ENCODE peak calls at places on chromosomes 11 and 22, in four cellular contexts. One of them, this sample, is unnamed.

GRCh38 chr11:70443043-70444030 is 45.0 kb downstream of the CTTN start:
- DNase-seq in NCI-H1105: no peak
- DNase-seq in astrocyte of the spinal cord: no peak
- DNase-seq in fibroblast of lung: no peak
- DNase-seq in this sample: no peak

GRCh38 chr11:97657852-97658251 is 1268.0 kb downstream of the JRKL start:
- DNase-seq in NCI-H1105: no peak
- DNase-seq in astrocyte of the spinal cord: no peak
- DNase-seq in fibroblast of lung: no peak
- DNase-seq in this sample: no peak

GRCh38 chr22:25748704-25749103 is 6.7 kb downstream of the MYO18B start:
- DNase-seq in NCI-H1105: no peak
- DNase-seq in astrocyte of the spinal cord: no peak
- DNase-seq in fibroblast of lung: no peak
- DNase-seq in this sample: no peak

GRCh38 chr11:133895551-133895950 is 50.2 kb upstream of the SPATA19 start:
- DNase-seq in NCI-H1105: no peak
- DNase-seq in astrocyte of the spinal cord: no peak
- DNase-seq in fibroblast of lung: no peak
- DNase-seq in this sample: no peak

GRCh38 chr22:46027219-46028068 is 50.5 kb upstream of the WNT7B start:
- DNase-seq in NCI-H1105: no peak
- DNase-seq in astrocyte of the spinal cord: no peak
- DNase-seq in fibroblast of lung: no peak
- DNase-seq in this sample: peak

GRCh38 chr11:21814169-21814568 is 378.7 kb upstream of the ANO5 start:
- DNase-seq in NCI-H1105: no peak
- DNase-seq in astrocyte of the spinal cord: peak
- DNase-seq in fibroblast of lung: peak
- DNase-seq in this sample: no peak

GRCh38 chr11:46920709-46921108 is 2.4 kb upstream of the LRP4 start:
- DNase-seq in NCI-H1105: no peak
- DNase-seq in astrocyte of the spinal cord: peak
- DNase-seq in fibroblast of lung: peak
- DNase-seq in this sample: peak

GRCh38 chr11:8826145-8826786 is 84.7 kb upstream of the AKIP1 start:
- DNase-seq in NCI-H1105: no peak
- DNase-seq in astrocyte of the spinal cord: peak
- DNase-seq in fibroblast of lung: peak
- DNase-seq in this sample: no peak

GRCh38 chr11:68282861-68283230 is 11.1 kb upstream of the C11orf24 start:
- DNase-seq in NCI-H1105: no peak
- DNase-seq in astrocyte of the spinal cord: no peak
- DNase-seq in fibroblast of lung: no peak
- DNase-seq in this sample: no peak

GRCh38 chr11:10409207-10409661 is 45.8 kb upstream of the AMPD3 start:
- DNase-seq in NCI-H1105: no peak
- DNase-seq in astrocyte of the spinal cord: no peak
- DNase-seq in fibroblast of lung: no peak
- DNase-seq in this sample: no peak

GRCh38 chr22:30045001-30045887 is 35.0 kb upstream of the HORMAD2 start:
- DNase-seq in NCI-H1105: no peak
- DNase-seq in astrocyte of the spinal cord: no peak
- DNase-seq in fibroblast of lung: no peak
- DNase-seq in this sample: no peak

GRCh38 chr11:3218483-3219280 is at the start of gene MRGPRG:
- DNase-seq in NCI-H1105: no peak
- DNase-seq in astrocyte of the spinal cord: no peak
- DNase-seq in fibroblast of lung: no peak
- DNase-seq in this sample: no peak

GRCh38 chr11:27699926-27700350 is 317 bp downstream of the BDNF start:
- DNase-seq in NCI-H1105: no peak
- DNase-seq in astrocyte of the spinal cord: no peak
- DNase-seq in fibroblast of lung: no peak
- DNase-seq in this sample: no peak

GRCh38 chr11:107549253-107549953 is 16.1 kb downstream of the ALKBH8 start:
- DNase-seq in NCI-H1105: peak
- DNase-seq in astrocyte of the spinal cord: peak
- DNase-seq in fibroblast of lung: no peak
- DNase-seq in this sample: peak

GRCh38 chr22:32475428-32476010 is 908 bp downstream of the FBXO7 start:
- DNase-seq in NCI-H1105: peak
- DNase-seq in astrocyte of the spinal cord: peak
- DNase-seq in fibroblast of lung: peak
- DNase-seq in this sample: peak

GRCh38 chr11:61791737-61792309 is 576 bp downstream of the TMEM258 start:
- DNase-seq in NCI-H1105: peak
- DNase-seq in astrocyte of the spinal cord: peak
- DNase-seq in fibroblast of lung: peak
- DNase-seq in this sample: peak

GRCh38 chr11:10488581-10489443 is 33.7 kb downstream of the AMPD3 start:
- DNase-seq in NCI-H1105: no peak
- DNase-seq in astrocyte of the spinal cord: no peak
- DNase-seq in fibroblast of lung: no peak
- DNase-seq in this sample: no peak

GRCh38 chr11:46390331-46391171 is 1.0 kb downstream of the CHRM4 start:
- DNase-seq in NCI-H1105: peak
- DNase-seq in astrocyte of the spinal cord: no peak
- DNase-seq in fibroblast of lung: no peak
- DNase-seq in this sample: no peak

GRCh38 chr22:32079110-32080089 is 36.3 kb downstream of the SLC5A1 start:
- DNase-seq in NCI-H1105: no peak
- DNase-seq in astrocyte of the spinal cord: peak
- DNase-seq in fibroblast of lung: peak
- DNase-seq in this sample: peak

GRCh38 chr22:39301926-39302325 is 17.5 kb downstream of the RPL3 start:
- DNase-seq in NCI-H1105: no peak
- DNase-seq in astrocyte of the spinal cord: no peak
- DNase-seq in fibroblast of lung: no peak
- DNase-seq in this sample: no peak

GRCh38 chr11:16986434-16987204 is 27.6 kb downstream of the PLEKHA7 start:
- DNase-seq in NCI-H1105: no peak
- DNase-seq in astrocyte of the spinal cord: peak
- DNase-seq in fibroblast of lung: no peak
- DNase-seq in this sample: no peak

GRCh38 chr22:34102633-34103032 is 182.4 kb upstream of the LARGE1 start:
- DNase-seq in NCI-H1105: no peak
- DNase-seq in astrocyte of the spinal cord: no peak
- DNase-seq in fibroblast of lung: no peak
- DNase-seq in this sample: no peak

GRCh38 chr11:126112547-126112946 is 49.9 kb upstream of the CDON start:
- DNase-seq in NCI-H1105: no peak
- DNase-seq in astrocyte of the spinal cord: peak
- DNase-seq in fibroblast of lung: no peak
- DNase-seq in this sample: no peak

GRCh38 chr11:126311464-126312291 is 7.8 kb downstream of the DCPS start:
- DNase-seq in NCI-H1105: no peak
- DNase-seq in astrocyte of the spinal cord: no peak
- DNase-seq in fibroblast of lung: no peak
- DNase-seq in this sample: no peak

GRCh38 chr11:67120881-67121710 is 2.0 kb downstream of the KDM2A start:
- DNase-seq in NCI-H1105: no peak
- DNase-seq in astrocyte of the spinal cord: peak
- DNase-seq in fibroblast of lung: peak
- DNase-seq in this sample: peak

GRCh38 chr22:49838771-49839717 is 11.4 kb upstream of the BRD1 start:
- DNase-seq in NCI-H1105: no peak
- DNase-seq in astrocyte of the spinal cord: peak
- DNase-seq in fibroblast of lung: peak
- DNase-seq in this sample: no peak

GRCh38 chr11:18617688-18618340 is 16.3 kb downstream of the SPTY2D1 start:
- DNase-seq in NCI-H1105: no peak
- DNase-seq in astrocyte of the spinal cord: peak
- DNase-seq in fibroblast of lung: peak
- DNase-seq in this sample: no peak

GRCh38 chr11:8110396-8110795 is 29.4 kb downstream of the TUB start:
- DNase-seq in NCI-H1105: no peak
- DNase-seq in astrocyte of the spinal cord: no peak
- DNase-seq in fibroblast of lung: no peak
- DNase-seq in this sample: no peak

GRCh38 chr11:124285610-124286344 is 28.0 kb downstream of the OR8D1 start:
- DNase-seq in NCI-H1105: no peak
- DNase-seq in astrocyte of the spinal cord: peak
- DNase-seq in fibroblast of lung: peak
- DNase-seq in this sample: peak

GRCh38 chr11:1837171-1838076 is 1.4 kb upstream of the TNNI2 start:
- DNase-seq in NCI-H1105: peak
- DNase-seq in astrocyte of the spinal cord: peak
- DNase-seq in fibroblast of lung: peak
- DNase-seq in this sample: no peak

GRCh38 chr22:19178065-19178658 is 374 bp downstream of the SLC25A1 start:
- DNase-seq in NCI-H1105: peak
- DNase-seq in astrocyte of the spinal cord: peak
- DNase-seq in fibroblast of lung: peak
- DNase-seq in this sample: no peak

GRCh38 chr11:19163627-19164026 is 38.2 kb downstream of the CSRP3 start:
- DNase-seq in NCI-H1105: no peak
- DNase-seq in astrocyte of the spinal cord: no peak
- DNase-seq in fibroblast of lung: no peak
- DNase-seq in this sample: peak

GRCh38 chr11:1303196-1303821 is 6.1 kb downstream of the TOLLIP start:
- DNase-seq in NCI-H1105: no peak
- DNase-seq in astrocyte of the spinal cord: no peak
- DNase-seq in fibroblast of lung: peak
- DNase-seq in this sample: peak

GRCh38 chr11:93570759-93571413 is 27.7 kb upstream of the SMCO4 start:
- DNase-seq in NCI-H1105: no peak
- DNase-seq in astrocyte of the spinal cord: peak
- DNase-seq in fibroblast of lung: peak
- DNase-seq in this sample: no peak

GRCh38 chr11:109808569-109808968 is 284.6 kb upstream of the ZC3H12C start:
- DNase-seq in NCI-H1105: no peak
- DNase-seq in astrocyte of the spinal cord: peak
- DNase-seq in fibroblast of lung: peak
- DNase-seq in this sample: no peak

GRCh38 chr11:116379185-116379828 is 393.5 kb downstream of the BUD13 start:
- DNase-seq in NCI-H1105: no peak
- DNase-seq in astrocyte of the spinal cord: peak
- DNase-seq in fibroblast of lung: peak
- DNase-seq in this sample: peak

This sample was measured in foreskin melanocyte.